ENCODE peak calls at places on chromosome 11, in four cellular contexts. E, P, R and X are unnamed samples.

GRCh38 chr11:113773092-113773415 is 438 bp downstream of the ZW10 start:
- DNase-seq in E (peak; percentile 48), P (no peak), R (peak; percentile 6), X (peak; percentile 23)

GRCh38 chr11:77728203-77728786 is 90.7 kb upstream of the CLNS1A start:
- DNase-seq in E (no peak), P (no peak), R (no peak), X (no peak)

GRCh38 chr11:46381836-46382643 is 571 bp downstream of the MDK start:
- DNase-seq in E (peak; percentile 71), P (no peak), R (no peak), X (peak; percentile 46)

GRCh38 chr11:61771995-61772455 is 19.6 kb downstream of the MYRF start:
- DNase-seq in E (no peak), P (no peak), R (no peak), X (peak; percentile 51)

GRCh38 chr11:121894581-121894980 is 221.4 kb downstream of the BLID start:
- DNase-seq in E (no peak), P (no peak), R (no peak), X (no peak)

GRCh38 chr11:44596541-44597276 is 31.2 kb downstream of the CD82 start:
- DNase-seq in E (no peak), P (peak; percentile 84), R (no peak), X (no peak)

GRCh38 chr11:88115828-88116410 is 59.3 kb downstream of the RAB38 start:
- DNase-seq in E (no peak), P (no peak), R (no peak), X (no peak)

GRCh38 chr11:35804446-35805040 is 139.3 kb upstream of the LDLRAD3 start:
- DNase-seq in E (no peak), P (no peak), R (no peak), X (no peak)

GRCh38 chr11:116703421-116703820 is 69.4 kb downstream of the BUD13 start:
- DNase-seq in E (no peak), P (no peak), R (no peak), X (peak; percentile 60)

GRCh38 chr11:57340228-57340627 is 2.1 kb downstream of the P2RX3 start:
- DNase-seq in E (peak; percentile 60), P (no peak), R (no peak), X (peak; percentile 65)

GRCh38 chr11:80414766-80415165 is 973.9 kb upstream of the TENM4 start:
- DNase-seq in E (no peak), P (no peak), R (no peak), X (no peak)

GRCh38 chr11:33941637-33942160 is 49.8 kb upstream of the LMO2 start:
- DNase-seq in E (peak; percentile 65), P (peak; percentile 33), R (no peak), X (no peak)

GRCh38 chr11:83568474-83568873 is 282.3 kb upstream of the CCDC90B start:
- DNase-seq in E (no peak), P (no peak), R (no peak), X (no peak)

GRCh38 chr11:40292636-40293585 is 1166.5 kb downstream of the LRRC4C start:
- DNase-seq in E (no peak), P (no peak), R (no peak), X (peak; percentile 22)

GRCh38 chr11:20913113-20913512 is 243.7 kb downstream of the NELL1 start:
- DNase-seq in E (no peak), P (no peak), R (no peak), X (no peak)

GRCh38 chr11:13277719-13278619 is at the start of gene BMAL1:
- DNase-seq in E (no peak), P (no peak), R (no peak), X (peak; percentile 39)

GRCh38 chr11:115324569-115325432 is 179.4 kb downstream of the CADM1 start:
- DNase-seq in E (peak; percentile 34), P (peak; percentile 13), R (peak; percentile 70), X (peak; percentile 13)

GRCh38 chr11:30358569-30358968 is 35.7 kb downstream of the ARL14EP start:
- DNase-seq in E (no peak), P (no peak), R (no peak), X (no peak)

GRCh38 chr11:71130106-71130505 is 122.3 kb downstream of the SHANK2 start:
- DNase-seq in E (no peak), P (no peak), R (no peak), X (no peak)

GRCh38 chr11:102229510-102230119 is 87.7 kb upstream of the BIRC3 start:
- DNase-seq in E (no peak), P (no peak), R (peak; percentile 71), X (no peak)

GRCh38 chr11:107857550-107858216 is 904 bp downstream of the SLC35F2 start:
- DNase-seq in E (no peak), P (no peak), R (no peak), X (no peak)

GRCh38 chr11:70302086-70302752 is 31.7 kb downstream of the PPFIA1 start:
- DNase-seq in E (no peak), P (no peak), R (no peak), X (no peak)

GRCh38 chr11:114762437-114762836 is 84.1 kb downstream of the NXPE2 start:
- DNase-seq in E (peak; percentile 31), P (no peak), R (peak; percentile 26), X (peak; percentile 76)

GRCh38 chr11:76325149-76325548 is 55.8 kb downstream of the THAP12 start:
- DNase-seq in E (no peak), P (no peak), R (no peak), X (no peak)

GRCh38 chr11:11444027-11444799 is 91.2 kb upstream of the CSNK2A3 start:
- DNase-seq in E (no peak), P (no peak), R (no peak), X (no peak)

GRCh38 chr11:35629914-35630313 is 11.7 kb downstream of the FJX1 start:
- DNase-seq in E (no peak), P (no peak), R (peak; percentile 37), X (no peak)

GRCh38 chr11:45092901-45093760 is 53.3 kb upstream of the PRDM11 start:
- DNase-seq in E (no peak), P (no peak), R (no peak), X (no peak)

GRCh38 chr11:31295308-31295707 is 74.2 kb downstream of the DCDC1 start:
- DNase-seq in E (no peak), P (no peak), R (no peak), X (no peak)

GRCh38 chr11:111779118-111779517 is 12.9 kb upstream of the PPP2R1B start:
- DNase-seq in E (no peak), P (no peak), R (no peak), X (no peak)

GRCh38 chr11:38014405-38014804 is 1416.4 kb upstream of the RAG2 start:
- DNase-seq in E (no peak), P (no peak), R (no peak), X (no peak)

GRCh38 chr11:130211781-130212401 is 52.3 kb downstream of the ST14 start:
- DNase-seq in E (no peak), P (no peak), R (no peak), X (peak; percentile 9)

GRCh38 chr11:125069796-125070195 is 6.7 kb downstream of the SLC37A2 start:
- DNase-seq in E (no peak), P (no peak), R (no peak), X (no peak)

GRCh38 chr11:23079382-23079813 is 219.1 kb upstream of the CCDC179 start:
- DNase-seq in E (no peak), P (no peak), R (no peak), X (no peak)

GRCh38 chr11:41660585-41660984 is 201.1 kb upstream of the LRRC4C start:
- DNase-seq in E (no peak), P (no peak), R (no peak), X (peak; percentile 75)
- TF ChIP-seq CTCF in E (no peak), P (no peak), R (no peak), X (peak; percentile 45)

DNA sequence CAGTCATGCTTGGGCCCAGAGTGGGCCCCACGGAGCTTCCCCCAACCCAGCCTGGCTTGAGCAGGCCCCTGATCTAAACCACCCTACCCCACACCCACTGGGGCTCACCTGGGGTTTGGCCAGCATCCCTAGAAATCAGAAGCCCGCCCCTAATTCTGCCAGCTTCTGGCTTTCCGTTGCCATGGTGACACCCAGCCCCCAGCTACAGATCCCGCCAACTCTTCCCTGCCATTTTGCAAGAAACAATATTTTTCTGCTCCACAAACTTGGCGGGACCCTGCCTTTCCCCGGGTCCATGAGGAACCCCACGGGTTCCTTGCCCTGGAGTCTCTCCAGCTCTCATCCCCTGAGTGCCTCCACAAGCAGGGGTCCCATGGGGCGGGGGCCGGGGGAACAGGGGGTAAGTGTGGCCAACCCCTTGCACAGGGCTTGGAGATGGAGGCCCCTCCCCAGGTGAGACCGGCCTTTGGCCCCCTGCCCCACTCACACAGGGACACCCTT is 90.0 kb downstream of the CDKN1C start:
- DNase-seq in E (no peak), P (no peak), R (no peak), X (peak; percentile 9)
- TF ChIP-seq NR2C2 in E (no peak), P (no peak), R (no peak), X (no peak)

DNA sequence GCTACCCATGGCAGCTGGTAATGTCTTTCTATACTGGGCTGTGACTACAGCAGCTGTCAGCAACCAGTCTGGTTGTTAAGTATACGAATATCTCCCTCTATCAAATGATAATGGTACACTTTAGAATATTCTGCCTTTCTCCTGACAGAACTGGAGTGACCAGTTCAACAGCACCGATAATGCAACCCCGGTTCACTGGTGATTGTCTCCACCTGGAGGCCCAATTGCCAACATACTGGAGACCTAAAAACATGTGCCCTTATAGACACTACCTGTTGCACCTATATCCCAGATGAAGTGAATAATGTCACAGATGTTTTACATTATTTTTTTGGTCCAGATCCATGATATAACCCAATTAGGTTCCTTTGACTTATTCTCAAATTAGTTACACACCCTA is 21.1 kb downstream of the OR5P2 start:
- DNase-seq in E (no peak), P (no peak), R (no peak), X (no peak)
- TF ChIP-seq CTCF in E (no peak), P (no peak), R (no peak), X (no peak)

GRCh38 chr11:63838682-63839507 is at the start of gene MARK2:
- DNase-seq in E (peak; percentile 98), P (peak; percentile 77), R (peak; percentile 95), X (peak; percentile 99)

GRCh38 chr11:63839508-63840355 is 822 bp downstream of the MARK2 start:
- DNase-seq in E (peak; percentile 45), P (no peak), R (no peak), X (no peak)

GRCh38 chr11:63840356-63841060 is 1.6 kb downstream of the MARK2 start:
- DNase-seq in E (no peak), P (no peak), R (no peak), X (no peak)

GRCh38 chr11:63843042-63843441 is 4.1 kb downstream of the MARK2 start:
- DNase-seq in E (no peak), P (no peak), R (no peak), X (no peak)

GRCh38 chr11:63841554-63841953 is 2.6 kb downstream of the MARK2 start:
- DNase-seq in E (no peak), P (no peak), R (no peak), X (peak; percentile 48)
- TF ChIP-seq NR2C2 in E (no peak), P (no peak), R (no peak), X (no peak)